ENCODE peak calls at places on chromosomes 4 and X, in ten cellular contexts. J is ovary; U is Daoy; T is RPMI8226; E is GM10248; F is T-cell; I is T-helper 17 cell; W is thoracic aorta; S is CD8-positive, alpha-beta memory T cell; N is stimulated activated CD4-positive, alpha-beta T cell treated with anti-CD3 and anti-CD28 coated beads, Interleukin-4, amount 100 ng/mL, for 48 hours. X is an unnamed sample.

GRCh38 chrX:147072747-147073146 is 258.2 kb upstream of the CXorf51A start:
- DNase-seq in J (no peak), U (no peak), T (no peak), E (no peak), F (no peak), I (no peak), W (no peak), S (no peak), N (no peak), X (no peak)

GRCh38 chr4:7868430-7868775 is 71.3 kb downstream of the AFAP1 start:
- DNase-seq in J (no peak), U (no peak), T (no peak), E (no peak), F (no peak), I (no peak), W (no peak), S (no peak), N (no peak), X (no peak)

GRCh38 chrX:50436797-50437196 is 33.8 kb downstream of the DGKK start:
- DNase-seq in J (no peak), U (no peak), T (no peak), E (no peak), F (no peak), I (no peak), W (no peak), S (no peak), N (no peak), X (no peak)

GRCh38 chr4:3767569-3768288 is 1.5 kb downstream of the ADRA2C start:
- DNase-seq in J (no peak), U (no peak), T (no peak), E (no peak), F (no peak), I (no peak), W (no peak), S (no peak), N (no peak), X (no peak)

GRCh38 chrX:1481636-1482529 is 29.2 kb upstream of the ASMTL start:
- DNase-seq in J (no peak), U (peak), T (peak), E (peak), F (peak), I (peak), W (no peak), S (peak), N (peak), X (no peak)

GRCh38 chr4:20544645-20545044 is 155.6 kb upstream of the PACRGL start:
- DNase-seq in J (no peak), U (peak), T (no peak), E (no peak), F (no peak), I (no peak), W (no peak), S (no peak), N (no peak), X (no peak)

GRCh38 chr4:59122626-59123025 is 2012.4 kb upstream of the IGFBP7 start:
- DNase-seq in J (no peak), U (no peak), T (no peak), E (no peak), F (no peak), I (no peak), W (no peak), S (no peak), N (no peak), X (no peak)

GRCh38 chrX:141176586-141177451 is at the start of gene LDOC1:
- DNase-seq in J (peak), U (peak), T (no peak), E (peak), F (peak), I (peak), W (peak), S (peak), N (peak), X (peak)

GRCh38 chrX:49003696-49004095 is 1.6 kb upstream of the GRIPAP1 start:
- DNase-seq in J (no peak), U (no peak), T (no peak), E (no peak), F (no peak), I (no peak), W (no peak), S (no peak), N (no peak), X (no peak)

GRCh38 chr4:123417813-123418212 is 21.2 kb downstream of the SPRY1 start:
- DNase-seq in J (no peak), U (no peak), T (no peak), E (no peak), F (no peak), I (no peak), W (no peak), S (no peak), N (no peak), X (no peak)

GRCh38 chr4:76831475-76832390 is 66.2 kb downstream of the SOWAHB start:
- DNase-seq in J (no peak), U (peak), T (no peak), E (no peak), F (no peak), I (no peak), W (no peak), S (no peak), N (no peak), X (no peak)

GRCh38 chr4:57911203-57911602 is 801.0 kb upstream of the IGFBP7 start:
- DNase-seq in J (no peak), U (no peak), T (no peak), E (no peak), F (no peak), I (no peak), W (no peak), S (no peak), N (no peak), X (no peak)

GRCh38 chr4:79607979-79608378 is 200.0 kb upstream of the GK2 start:
- DNase-seq in J (no peak), U (no peak), T (no peak), E (no peak), F (no peak), I (no peak), W (no peak), S (no peak), N (no peak), X (no peak)

GRCh38 chr4:144575181-144575580 is 70.8 kb upstream of the HHIP start:
- DNase-seq in J (no peak), U (peak), T (no peak), E (no peak), F (no peak), I (no peak), W (no peak), S (no peak), N (no peak), X (no peak)

GRCh38 chr4:168587326-168588125 is 90.7 kb downstream of the PALLD start:
- DNase-seq in J (no peak), U (peak), T (no peak), E (no peak), F (no peak), I (no peak), W (no peak), S (no peak), N (no peak), X (no peak)

GRCh38 chr4:134906404-134907023 is 704.9 kb upstream of the PABPC4L start:
- DNase-seq in J (no peak), U (no peak), T (no peak), E (no peak), F (no peak), I (no peak), W (no peak), S (no peak), N (no peak), X (no peak)

GRCh38 chrX:104113237-104113965 is 1.1 kb downstream of the ZCCHC18 start:
- DNase-seq in J (peak), U (peak), T (peak), E (peak), F (peak), I (peak), W (no peak), S (peak), N (peak), X (no peak)

GRCh38 chr4:4386736-4387392 is at the start of gene NSG1:
- DNase-seq in J (peak), U (peak), T (no peak), E (no peak), F (no peak), I (peak), W (no peak), S (peak), N (peak), X (no peak)

GRCh38 chr4:91288702-91289311 is 1015.0 kb upstream of the GRID2 start:
- DNase-seq in J (no peak), U (no peak), T (no peak), E (no peak), F (no peak), I (no peak), W (no peak), S (no peak), N (no peak), X (no peak)

GRCh38 chr4:16443504-16444088 is 217.3 kb upstream of the TAPT1 start:
- DNase-seq in J (no peak), U (peak), T (peak), E (peak), F (no peak), I (no peak), W (no peak), S (no peak), N (no peak), X (no peak)

GRCh38 chrX:81336455-81337144 is 134.7 kb downstream of the SH3BGRL start:
- DNase-seq in J (no peak), U (no peak), T (no peak), E (no peak), F (no peak), I (no peak), W (no peak), S (no peak), N (no peak), X (no peak)

GRCh38 chr4:15920723-15921591 is 17.6 kb downstream of the FGFBP1 start:
- DNase-seq in J (no peak), U (peak), T (no peak), E (no peak), F (no peak), I (no peak), W (peak), S (no peak), N (no peak), X (peak)

GRCh38 chr4:175280153-175280552 is 362.0 kb downstream of the ADAM29 start:
- DNase-seq in J (no peak), U (no peak), T (no peak), E (no peak), F (no peak), I (no peak), W (no peak), S (no peak), N (no peak), X (no peak)

X was measured in GOT3.